ENCODE peak calls at places on chromosomes 4 and X, in seven cellular contexts. One of them, this sample, is unnamed.

GRCh38 chrX:114390251-114390796 is 193.6 kb upstream of the HTR2C start:
- DNase-seq in HepG2: no peak
- DNase-seq in K562: no peak
- DNase-seq in HCT116: no peak
- DNase-seq in SK-N-SH: no peak
- DNase-seq in GM12878: no peak
- DNase-seq in H1: no peak
- DNase-seq in this sample: no peak

GRCh38 chr4:2837904-2838496 is 5.6 kb upstream of the ADD1 start:
- DNase-seq in HepG2: no peak
- DNase-seq in K562: no peak
- DNase-seq in HCT116: no peak
- DNase-seq in SK-N-SH: peak
- DNase-seq in GM12878: no peak
- DNase-seq in H1: no peak
- DNase-seq in this sample: no peak

GRCh38 chrX:77505227-77505626 is 58.0 kb downstream of the FGF16 start:
- DNase-seq in HepG2: peak
- DNase-seq in K562: no peak
- DNase-seq in HCT116: no peak
- DNase-seq in SK-N-SH: no peak
- DNase-seq in GM12878: no peak
- DNase-seq in H1: no peak
- DNase-seq in this sample: no peak

GRCh38 chrX:63561425-63561824 is 210.3 kb upstream of the SPIN4 start:
- DNase-seq in HepG2: no peak
- DNase-seq in K562: no peak
- DNase-seq in HCT116: no peak
- DNase-seq in SK-N-SH: no peak
- DNase-seq in GM12878: no peak
- DNase-seq in H1: no peak
- DNase-seq in this sample: no peak

GRCh38 chr4:48767055-48767454 is 13.0 kb downstream of the FRYL start:
- DNase-seq in HepG2: no peak
- DNase-seq in K562: no peak
- DNase-seq in HCT116: no peak
- DNase-seq in SK-N-SH: no peak
- DNase-seq in GM12878: no peak
- DNase-seq in H1: no peak
- DNase-seq in this sample: no peak

GRCh38 chr4:168098257-168098717 is 6.0 kb downstream of the ANXA10 start:
- DNase-seq in HepG2: no peak
- DNase-seq in K562: no peak
- DNase-seq in HCT116: peak
- DNase-seq in SK-N-SH: no peak
- DNase-seq in GM12878: no peak
- DNase-seq in H1: no peak
- DNase-seq in this sample: no peak

GRCh38 chr4:42083816-42084215 is 68.6 kb downstream of the BEND4 start:
- DNase-seq in HepG2: no peak
- DNase-seq in K562: no peak
- DNase-seq in HCT116: no peak
- DNase-seq in SK-N-SH: no peak
- DNase-seq in GM12878: no peak
- DNase-seq in H1: no peak
- DNase-seq in this sample: no peak

GRCh38 chrX:103571121-103571520 is 14.2 kb upstream of the TCEAL4 start:
- DNase-seq in HepG2: no peak
- DNase-seq in K562: no peak
- DNase-seq in HCT116: no peak
- DNase-seq in SK-N-SH: no peak
- DNase-seq in GM12878: no peak
- DNase-seq in H1: no peak
- DNase-seq in this sample: no peak

GRCh38 chr4:8346838-8347605 is 77.5 kb downstream of the HTRA3 start:
- DNase-seq in HepG2: no peak
- DNase-seq in K562: no peak
- DNase-seq in HCT116: no peak
- DNase-seq in SK-N-SH: peak
- DNase-seq in GM12878: no peak
- DNase-seq in H1: no peak
- DNase-seq in this sample: no peak

GRCh38 chrX:56222473-56223000 is 9.6 kb upstream of the KLF8 start:
- DNase-seq in HepG2: no peak
- DNase-seq in K562: no peak
- DNase-seq in HCT116: no peak
- DNase-seq in SK-N-SH: no peak
- DNase-seq in GM12878: no peak
- DNase-seq in H1: no peak
- DNase-seq in this sample: no peak

GRCh38 chrX:292900-293897 is 12.0 kb downstream of the PLCXD1 start:
- DNase-seq in HepG2: no peak
- DNase-seq in K562: no peak
- DNase-seq in HCT116: no peak
- DNase-seq in SK-N-SH: no peak
- DNase-seq in GM12878: no peak
- DNase-seq in H1: no peak
- DNase-seq in this sample: no peak

GRCh38 chr4:115042496-115042895 is 70.9 kb downstream of the NDST4 start:
- DNase-seq in HepG2: peak
- DNase-seq in K562: no peak
- DNase-seq in HCT116: no peak
- DNase-seq in SK-N-SH: peak
- DNase-seq in GM12878: no peak
- DNase-seq in H1: no peak
- DNase-seq in this sample: no peak

GRCh38 chrX:27307546-27307945 is 155.6 kb downstream of the PPP4R3C start:
- DNase-seq in HepG2: no peak
- DNase-seq in K562: no peak
- DNase-seq in HCT116: no peak
- DNase-seq in SK-N-SH: no peak
- DNase-seq in GM12878: no peak
- DNase-seq in H1: no peak
- DNase-seq in this sample: no peak

GRCh38 chr4:113355550-113356371 is 306.3 kb downstream of the ANK2 start:
- DNase-seq in HepG2: no peak
- DNase-seq in K562: no peak
- DNase-seq in HCT116: peak
- DNase-seq in SK-N-SH: no peak
- DNase-seq in GM12878: peak
- DNase-seq in H1: no peak
- DNase-seq in this sample: no peak

GRCh38 chrX:71623105-71623450 is 4.8 kb upstream of the CXCR3 start:
- DNase-seq in HepG2: no peak
- DNase-seq in K562: no peak
- DNase-seq in HCT116: no peak
- DNase-seq in SK-N-SH: no peak
- DNase-seq in GM12878: no peak
- DNase-seq in H1: no peak
- DNase-seq in this sample: no peak

GRCh38 chr4:3493720-3494492 is 30.8 kb downstream of the DOK7 start:
- DNase-seq in HepG2: no peak
- DNase-seq in K562: no peak
- DNase-seq in HCT116: no peak
- DNase-seq in SK-N-SH: no peak
- DNase-seq in GM12878: no peak
- DNase-seq in H1: no peak
- DNase-seq in this sample: no peak

GRCh38 chr4:112982677-112983076 is 66.8 kb upstream of the ANK2 start:
- DNase-seq in HepG2: no peak
- DNase-seq in K562: no peak
- DNase-seq in HCT116: no peak
- DNase-seq in SK-N-SH: no peak
- DNase-seq in GM12878: no peak
- DNase-seq in H1: no peak
- DNase-seq in this sample: no peak

GRCh38 chrX:38646129-38646528 is 84.8 kb downstream of the TSPAN7 start:
- DNase-seq in HepG2: no peak
- DNase-seq in K562: no peak
- DNase-seq in HCT116: no peak
- DNase-seq in SK-N-SH: no peak
- DNase-seq in GM12878: no peak
- DNase-seq in H1: no peak
- DNase-seq in this sample: no peak

GRCh38 chrX:82029571-82030218 is 827.8 kb downstream of the SH3BGRL start:
- DNase-seq in HepG2: no peak
- DNase-seq in K562: no peak
- DNase-seq in HCT116: no peak
- DNase-seq in SK-N-SH: no peak
- DNase-seq in GM12878: no peak
- DNase-seq in H1: no peak
- DNase-seq in this sample: no peak

GRCh38 chr4:175790067-175790466 is 22.0 kb downstream of the GPM6A start:
- DNase-seq in HepG2: no peak
- DNase-seq in K562: no peak
- DNase-seq in HCT116: no peak
- DNase-seq in SK-N-SH: no peak
- DNase-seq in GM12878: no peak
- DNase-seq in H1: no peak
- DNase-seq in this sample: no peak

GRCh38 chr4:113825272-113825671 is 63.7 kb upstream of the CAMK2D start:
- DNase-seq in HepG2: no peak
- DNase-seq in K562: no peak
- DNase-seq in HCT116: no peak
- DNase-seq in SK-N-SH: no peak
- DNase-seq in GM12878: peak
- DNase-seq in H1: no peak
- DNase-seq in this sample: no peak

GRCh38 chr4:78168029-78168428 is 110.9 kb downstream of the FRAS1 start:
- DNase-seq in HepG2: peak
- DNase-seq in K562: no peak
- DNase-seq in HCT116: no peak
- DNase-seq in SK-N-SH: no peak
- DNase-seq in GM12878: no peak
- DNase-seq in H1: no peak
- DNase-seq in this sample: no peak

GRCh38 chr4:1855334-1856070 is 454 bp downstream of the LETM1 start:
- DNase-seq in HepG2: no peak
- DNase-seq in K562: peak
- DNase-seq in HCT116: no peak
- DNase-seq in SK-N-SH: peak
- DNase-seq in GM12878: no peak
- DNase-seq in H1: no peak
- DNase-seq in this sample: no peak

DNA sequence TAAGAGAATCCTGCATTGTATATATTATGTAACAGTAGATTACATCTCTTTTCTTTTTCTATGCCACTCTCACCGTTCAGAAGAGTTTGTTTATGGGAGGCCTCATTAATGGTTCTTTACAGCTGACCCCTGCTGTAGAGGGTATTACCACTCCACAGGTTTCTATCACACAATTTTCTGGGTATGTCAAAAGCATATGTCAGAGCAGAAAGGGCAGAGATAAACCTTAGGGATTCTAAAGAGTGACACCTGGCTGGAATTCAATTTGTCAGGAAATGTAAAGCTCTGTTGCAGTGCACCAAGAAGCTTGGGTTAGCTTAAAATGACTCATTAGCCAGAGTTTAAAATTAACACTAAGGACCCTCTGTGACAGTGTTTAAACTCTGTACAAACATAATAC is 658.7 kb downstream of the PCDH18 start:
- DNase-seq in HepG2: no peak
- DNase-seq in K562: no peak
- DNase-seq in HCT116: no peak
- DNase-seq in SK-N-SH: no peak
- DNase-seq in GM12878: no peak
- DNase-seq in H1: no peak
- DNase-seq in this sample: no peak
- TF ChIP-seq YY1 in HepG2: no peak
- TF ChIP-seq YY1 in K562: no peak
- TF ChIP-seq YY1 in HCT116: no peak
- TF ChIP-seq YY1 in SK-N-SH: no peak
- TF ChIP-seq YY1 in GM12878: no peak
- TF ChIP-seq YY1 in H1: no peak
- TF ChIP-seq YY1 in this sample: no peak

GRCh38 chrX:148049441-148049840 is 68.3 kb downstream of the FMR1NB start:
- DNase-seq in HepG2: peak
- DNase-seq in K562: peak
- DNase-seq in HCT116: peak
- DNase-seq in SK-N-SH: peak
- DNase-seq in GM12878: no peak
- DNase-seq in H1: no peak
- DNase-seq in this sample: peak
- TF ChIP-seq YY1 in HepG2: no peak
- TF ChIP-seq YY1 in K562: no peak
- TF ChIP-seq YY1 in HCT116: no peak
- TF ChIP-seq YY1 in SK-N-SH: no peak
- TF ChIP-seq YY1 in GM12878: no peak
- TF ChIP-seq YY1 in H1: no peak
- TF ChIP-seq YY1 in this sample: no peak

DNA sequence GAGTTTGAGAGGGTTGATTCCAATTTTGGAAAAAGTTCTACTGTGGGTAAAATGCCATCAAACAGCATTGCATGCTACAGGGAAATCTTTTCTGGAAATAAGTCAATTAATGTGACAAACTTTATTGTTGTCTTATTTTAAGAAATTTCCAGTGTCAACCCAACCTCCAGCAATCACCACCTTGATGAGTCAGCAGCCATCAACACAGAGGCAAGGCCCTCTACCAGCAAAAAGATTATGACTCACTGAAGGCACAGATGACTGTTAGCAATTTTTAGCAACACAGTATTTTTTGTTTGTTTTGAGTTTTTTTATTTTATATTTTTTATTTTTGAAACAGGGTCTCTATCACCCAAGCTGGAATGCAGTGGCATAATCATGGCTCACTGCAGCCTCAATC is 165.4 kb upstream of the C1QTNF7 start:
- DNase-seq in HepG2: no peak
- DNase-seq in K562: no peak
- DNase-seq in HCT116: no peak
- DNase-seq in SK-N-SH: no peak
- DNase-seq in GM12878: no peak
- DNase-seq in H1: no peak
- DNase-seq in this sample: no peak
- TF ChIP-seq YY1 in HepG2: no peak
- TF ChIP-seq YY1 in K562: no peak
- TF ChIP-seq YY1 in HCT116: no peak
- TF ChIP-seq YY1 in SK-N-SH: no peak
- TF ChIP-seq YY1 in GM12878: no peak
- TF ChIP-seq YY1 in H1: no peak
- TF ChIP-seq YY1 in this sample: no peak

DNA sequence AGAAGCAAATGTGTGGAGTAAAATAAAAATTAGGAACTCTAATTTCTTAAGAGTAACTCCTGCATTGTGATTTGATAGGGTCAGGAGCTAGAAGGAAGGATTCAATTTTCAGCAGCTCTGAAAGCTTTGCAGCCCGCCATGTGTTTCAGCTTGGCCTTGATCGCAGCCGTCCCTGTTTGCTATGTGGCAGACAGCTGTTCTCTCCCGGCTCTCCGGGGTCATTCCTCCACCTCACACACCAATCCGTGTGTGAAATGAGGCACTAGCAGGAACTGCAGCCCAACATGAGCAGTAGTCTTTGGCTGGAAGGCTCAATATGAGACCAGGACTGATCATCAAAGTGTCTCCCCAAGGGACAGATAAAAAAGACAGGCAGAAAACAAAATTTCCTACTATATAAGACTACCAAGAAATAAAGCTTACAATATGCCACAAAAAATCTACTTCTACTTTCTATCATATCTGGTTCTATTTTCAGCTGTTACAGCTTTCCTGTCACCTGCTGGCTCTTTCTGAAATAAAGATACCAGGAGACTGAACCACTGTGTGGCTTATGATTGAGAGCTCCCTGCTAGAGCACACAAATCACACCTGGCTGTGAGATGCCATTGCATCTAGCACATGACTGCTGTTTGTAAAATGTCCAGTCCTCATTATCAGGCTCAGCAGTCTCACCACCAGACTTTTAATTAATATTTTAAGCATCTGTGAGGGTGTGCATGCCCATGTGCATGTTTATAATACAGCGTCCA is 44.1 kb upstream of the SEC24B start:
- DNase-seq in HepG2: peak
- DNase-seq in K562: no peak
- DNase-seq in HCT116: no peak
- DNase-seq in SK-N-SH: peak
- DNase-seq in GM12878: peak
- DNase-seq in H1: no peak
- DNase-seq in this sample: no peak
- TF ChIP-seq YY1 in HepG2: no peak
- TF ChIP-seq YY1 in K562: no peak
- TF ChIP-seq YY1 in HCT116: no peak
- TF ChIP-seq YY1 in SK-N-SH: no peak
- TF ChIP-seq YY1 in GM12878: no peak
- TF ChIP-seq YY1 in H1: no peak
- TF ChIP-seq YY1 in this sample: no peak